ENCODE peak calls at places on chromosomes 5 and 9, in eight cellular contexts. H is GM06990; X is ovary; R is mammary epithelial cell; B is CD8-positive, alpha-beta memory T cell; W is Caco-2; D is dorsolateral prefrontal cortex; O is Peyer's patch. C is an unnamed sample. For H3K27me3, the result is how much of the 10 kb centered on the place peaks cover.

GRCh38 chr5:82165740-82166530 is 112.2 kb downstream of the RPS23 start:
- DNase-seq in H (no peak), X (peak), R (peak), B (peak), W (peak), D (peak), O (no peak), C (peak)

GRCh38 chr5:6492934-6493333 is 44.3 kb downstream of the UBE2QL1 start:
- DNase-seq in H (no peak), X (no peak), R (no peak), B (no peak), W (no peak), D (no peak), O (no peak), C (no peak)

GRCh38 chr5:128536229-128536860 is 1.7 kb downstream of the FBN2 start:
- DNase-seq in H (peak), X (no peak), R (no peak), B (no peak), W (no peak), D (no peak), O (no peak), C (no peak)

GRCh38 chr5:16616536-16617271 is at the start of gene RETREG1:
- DNase-seq in H (peak), X (peak), R (peak), B (peak), W (peak), D (peak), O (peak), C (no peak)

GRCh38 chr5:96051401-96051830 is 89.8 kb upstream of the ELL2 start:
- DNase-seq in H (no peak), X (no peak), R (no peak), B (no peak), W (no peak), D (no peak), O (no peak), C (no peak)

GRCh38 chr5:96431376-96432244 is 1.4 kb downstream of the PCSK1 start:
- DNase-seq in H (peak), X (peak), R (peak), B (no peak), W (no peak), D (peak), O (no peak), C (no peak)

GRCh38 chr5:171422902-171423663 is 3.6 kb downstream of the FGF18 start:
- DNase-seq in H (no peak), X (peak), R (no peak), B (no peak), W (peak), D (no peak), O (no peak), C (no peak)

GRCh38 chr5:32329395-32329834 is 16.7 kb upstream of the MTMR12 start:
- DNase-seq in H (peak), X (no peak), R (peak), B (peak), W (peak), D (peak), O (peak), C (no peak)

GRCh38 chr9:16954032-16954431 is 83.6 kb upstream of the BNC2 start:
- DNase-seq in H (no peak), X (no peak), R (no peak), B (no peak), W (no peak), D (no peak), O (no peak), C (no peak)

GRCh38 chr9:27701664-27702063 is 128.4 kb upstream of the C9orf72 start:
- DNase-seq in H (no peak), X (no peak), R (no peak), B (no peak), W (no peak), D (no peak), O (no peak), C (no peak)

GRCh38 chr5:43769576-43770352 is 166.8 kb downstream of the NNT start:
- DNase-seq in H (no peak), X (no peak), R (peak), B (no peak), W (no peak), D (no peak), O (no peak), C (no peak)

GRCh38 chr5:68383888-68384310 is 168.3 kb downstream of the PIK3R1 start:
- DNase-seq in H (no peak), X (no peak), R (peak), B (no peak), W (no peak), D (no peak), O (peak), C (no peak)

GRCh38 chr5:109688647-109688998 is 1.1 kb upstream of the MAN2A1 start:
- DNase-seq in H (no peak), X (no peak), R (no peak), B (no peak), W (peak), D (no peak), O (no peak), C (no peak)

GRCh38 chr9:105693435-105694275 is 686 bp upstream of the TMEM38B start:
- DNase-seq in H (no peak), X (no peak), R (peak), B (peak), W (no peak), D (no peak), O (no peak), C (no peak)

GRCh38 chr9:72954431-72955420 is 1.9 kb upstream of the ALDH1A1 start:
- DNase-seq in H (no peak), X (peak), R (no peak), B (no peak), W (no peak), D (no peak), O (no peak), C (no peak)

GRCh38 chr9:131597246-131597645 is 51.9 kb downstream of the PRRT1B start:
- DNase-seq in H (no peak), X (no peak), R (no peak), B (no peak), W (no peak), D (no peak), O (no peak), C (no peak)

GRCh38 chr5:137061382-137061781 is 437.7 kb downstream of the SPOCK1 start:
- DNase-seq in H (no peak), X (no peak), R (no peak), B (no peak), W (no peak), D (no peak), O (no peak), C (no peak)

GRCh38 chr9:81317939-81318338 is 371.4 kb downstream of the TLE1 start:
- DNase-seq in H (no peak), X (no peak), R (no peak), B (no peak), W (no peak), D (no peak), O (no peak), C (no peak)

GRCh38 chr5:143106175-143106574 is 297.3 kb downstream of the NR3C1 start:
- DNase-seq in H (no peak), X (peak), R (peak), B (no peak), W (peak), D (peak), O (no peak), C (peak)

GRCh38 chr5:27682600-27682999 is 644.2 kb upstream of the CDH9 start:
- DNase-seq in H (no peak), X (no peak), R (peak), B (no peak), W (peak), D (no peak), O (no peak), C (no peak)

GRCh38 chr5:15794117-15794985 is 294.4 kb downstream of the FBXL7 start:
- DNase-seq in H (no peak), X (no peak), R (no peak), B (no peak), W (no peak), D (no peak), O (no peak), C (no peak)

GRCh38 chr9:34592895-34593601 is 3.5 kb upstream of the CNTFR start:
- DNase-seq in H (no peak), X (peak), R (no peak), B (no peak), W (no peak), D (no peak), O (no peak), C (no peak)

GRCh38 chr9:19049872-19050636 is 827 bp downstream of the RRAGA start:
- DNase-seq in H (no peak), X (peak), R (peak), B (peak), W (no peak), D (peak), O (no peak), C (no peak)

GRCh38 chr5:147509041-147509709 is 693 bp downstream of the DPYSL3 start:
- DNase-seq in H (peak), X (peak), R (peak), B (no peak), W (no peak), D (no peak), O (peak), C (no peak)

DNA sequence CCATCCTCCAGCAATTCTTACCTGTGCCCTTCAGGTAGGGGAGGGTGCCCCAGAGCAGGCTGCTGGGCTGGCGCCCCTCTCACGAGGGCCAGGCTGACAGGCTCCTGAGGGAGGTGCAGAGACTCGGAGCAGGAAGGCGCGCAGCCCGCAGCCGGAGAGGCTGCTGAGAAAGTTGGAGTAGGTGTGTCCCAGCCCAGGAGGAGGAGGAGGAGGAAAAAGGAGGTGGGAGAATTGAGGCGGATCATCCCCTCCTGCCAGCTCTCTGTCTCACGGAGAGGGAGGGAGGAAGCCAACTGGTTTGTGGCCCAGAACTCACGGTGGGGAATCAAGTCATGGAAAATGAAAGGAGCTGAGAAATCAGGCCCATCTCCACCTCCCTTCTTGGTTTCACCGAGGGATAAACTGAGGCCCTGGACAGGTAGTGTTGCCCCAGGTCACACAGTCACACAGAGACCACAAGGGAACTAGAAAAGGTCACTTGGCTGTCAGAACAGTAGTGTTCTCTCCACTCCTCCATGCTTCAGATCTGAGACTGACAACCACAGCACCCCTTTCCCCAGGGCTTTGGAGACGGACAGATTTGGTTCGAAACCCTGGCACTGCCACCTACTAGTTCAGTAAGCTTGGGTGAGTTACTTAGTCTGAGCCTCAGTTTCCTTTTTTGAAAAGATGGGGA is at the start of gene FAT2:
- DNase-seq in H (no peak), X (no peak), R (peak), B (no peak), W (no peak), D (no peak), O (no peak), C (no peak)
- H3K4me3 ChIP-seq in H (no peak), X (no peak), R (peak), B (no peak), W (no peak), D (no peak), O (no peak), C (peak)

GRCh38 chr5:35029333-35029732 is 18.4 kb downstream of the AGXT2 start:
- DNase-seq in H (no peak), X (no peak), R (peak), B (no peak), W (no peak), D (no peak), O (no peak), C (no peak)
- H3K27me3 ChIP-seq in H (under half), X (under half), R (under half), B (under half), W (under half), D (under half), O (under half), C (under half)

GRCh38 chr5:136032564-136032963 is 3.8 kb downstream of the TGFBI start:
- DNase-seq in H (no peak), X (no peak), R (peak), B (no peak), W (no peak), D (no peak), O (no peak), C (no peak)
- H3K4me3 ChIP-seq in H (no peak), X (no peak), R (no peak), B (no peak), W (no peak), D (no peak), O (no peak), C (no peak)

DNA sequence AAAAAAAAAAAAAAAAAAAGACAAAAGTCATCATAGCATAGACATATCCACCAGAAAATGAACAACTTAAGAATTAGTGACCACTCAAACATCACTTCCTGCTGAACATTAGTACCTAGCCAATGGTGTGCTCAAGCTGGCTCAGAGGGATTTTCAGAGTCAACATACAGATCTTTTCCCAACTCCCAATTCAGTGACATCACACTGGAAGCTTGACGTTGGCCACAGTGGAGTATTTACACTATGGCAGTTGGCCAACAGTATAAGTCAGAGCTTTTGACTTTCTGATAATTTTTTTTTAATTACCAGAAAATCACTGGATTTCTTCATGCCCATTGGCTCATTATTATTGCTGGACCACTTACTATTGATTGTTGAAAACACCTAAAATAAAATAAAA is 383.5 kb downstream of the ARHGEF28 start:
- DNase-seq in H (no peak), X (no peak), R (no peak), B (no peak), W (no peak), D (no peak), O (no peak), C (no peak)
- H3K27me3 ChIP-seq in H (under half), X (under half), R (under half), B (under half), W (under half), D (under half), O (under half), C (under half)

DNA sequence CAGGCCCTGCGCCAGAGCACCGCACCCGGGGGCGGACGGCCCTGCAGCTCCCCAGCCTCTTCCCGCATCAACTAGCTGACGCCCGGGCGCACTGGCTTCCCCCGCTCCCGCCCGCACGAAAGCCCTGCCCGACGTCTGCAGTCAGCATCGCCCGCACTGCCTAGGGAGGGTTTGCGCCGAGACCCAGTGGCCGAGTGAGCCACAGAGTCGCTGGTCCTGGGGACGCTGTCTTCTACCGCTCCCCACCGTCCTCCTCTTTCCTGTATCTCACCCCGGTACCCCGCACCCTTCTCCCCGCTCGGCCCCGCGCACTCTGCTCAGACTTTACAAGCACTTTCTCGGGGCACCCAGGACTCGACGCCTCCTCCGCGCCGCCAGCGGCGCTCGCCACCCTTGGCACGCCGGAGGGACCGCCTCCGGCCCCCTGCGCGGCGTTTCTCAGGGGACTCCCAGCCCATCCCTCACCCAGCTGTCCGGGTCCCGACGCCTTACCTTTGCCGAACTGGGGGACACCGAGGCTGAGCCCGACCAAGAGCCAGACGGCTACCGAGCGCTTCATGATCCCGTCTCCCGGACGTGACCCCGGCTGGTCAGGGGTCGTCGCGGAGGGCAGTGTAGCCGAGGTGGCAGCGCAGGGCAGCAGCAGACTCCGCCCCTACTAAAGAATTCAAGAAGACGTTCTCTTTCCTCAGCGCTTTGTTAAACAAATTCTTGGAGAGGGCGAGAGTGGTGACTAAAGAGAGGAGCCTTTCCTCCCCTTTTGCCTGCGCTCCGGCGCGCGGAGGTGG is 670 bp downstream of the EDIL3 start:
- DNase-seq in H (peak), X (peak), R (peak), B (no peak), W (no peak), D (peak), O (peak), C (no peak)
- H3K4me3 ChIP-seq in H (no peak), X (peak), R (peak), B (no peak), W (no peak), D (peak), O (peak), C (peak)

GRCh38 chr5:139836469-139837208 is 41.0 kb downstream of the PSD2 start:
- DNase-seq in H (no peak), X (peak), R (no peak), B (no peak), W (peak), D (no peak), O (peak), C (no peak)
- H3K27me3 ChIP-seq in H (under half), X (under half), R (under half), B (under half), W (under half), D (under half), O (under half), C (under half)

GRCh38 chr9:136997830-136998234 is 1.5 kb upstream of the CLIC3 start:
- DNase-seq in H (no peak), X (no peak), R (no peak), B (no peak), W (no peak), D (no peak), O (no peak), C (no peak)
- H3K4me3 ChIP-seq in H (no peak), X (no peak), R (no peak), B (no peak), W (no peak), D (no peak), O (no peak), C (no peak)

DNA sequence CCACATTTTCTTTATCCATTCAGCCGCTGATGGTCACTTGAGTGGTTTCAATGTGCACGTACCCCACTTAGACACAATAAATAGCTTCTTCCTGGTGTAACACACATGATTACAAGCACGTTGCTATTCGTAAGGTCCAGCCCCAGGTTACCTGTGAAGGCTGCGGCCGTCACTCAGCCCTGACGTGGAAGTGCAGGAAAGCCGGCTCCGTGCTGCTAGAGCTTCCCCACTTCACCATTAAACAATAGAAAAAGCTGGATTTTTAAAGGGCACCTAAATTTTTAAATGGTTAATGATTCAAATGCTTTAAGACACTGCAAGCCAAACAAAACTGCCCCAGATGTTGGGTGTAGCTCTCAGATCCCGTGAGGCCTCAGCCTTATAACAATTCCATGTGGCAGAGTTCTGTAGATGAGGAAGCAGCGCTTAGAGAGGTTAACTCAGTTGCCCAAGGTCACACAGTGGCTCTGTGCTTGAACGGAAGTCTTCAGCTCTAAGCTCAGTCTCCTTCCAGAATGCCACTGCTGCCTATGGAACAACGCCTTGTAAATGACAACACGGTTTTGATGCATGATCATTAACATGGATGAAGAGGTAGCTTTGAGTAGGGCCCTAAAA is 125.7 kb downstream of the COL23A1 start:
- DNase-seq in H (no peak), X (no peak), R (no peak), B (no peak), W (no peak), D (no peak), O (no peak), C (no peak)
- H3K27me3 ChIP-seq in H (under half), X (under half), R (under half), B (under half), W (under half), D (under half), O (under half), C (under half)

GRCh38 chr9:93958875-93959682 is 3.9 kb upstream of the BARX1 start:
- DNase-seq in H (no peak), X (peak), R (no peak), B (no peak), W (no peak), D (no peak), O (no peak), C (no peak)
- H3K4me3 ChIP-seq in H (peak), X (no peak), R (peak), B (no peak), W (no peak), D (peak), O (peak), C (no peak)

GRCh38 chr5:175788155-175788787 is 83.1 kb upstream of the CPLX2 start:
- DNase-seq in H (no peak), X (no peak), R (no peak), B (no peak), W (no peak), D (no peak), O (no peak), C (no peak)
- H3K27me3 ChIP-seq in H (under half), X (under half), R (under half), B (under half), W (under half), D (under half), O (under half), C (under half)

C was measured in kidney epithelial cell.